ENCODE peak calls at places on chromosomes 13 and 19, in four cellular contexts. P, Z, D and K are unnamed samples.

GRCh38 chr19:1854542-1855039 is 6.3 kb upstream of the REXO1 start:
- DNase-seq in P (no peak), Z (no peak), D (no peak), K (no peak)

GRCh38 chr19:6458695-6459355 is 767 bp downstream of the SLC25A23 start:
- DNase-seq in P (no peak), Z (peak), D (no peak), K (no peak)

GRCh38 chr13:36814465-36814864 is 4.6 kb upstream of the RFXAP start:
- DNase-seq in P (no peak), Z (no peak), D (no peak), K (no peak)

GRCh38 chr13:44354322-44354721 is 19.3 kb upstream of the SERP2 start:
- DNase-seq in P (no peak), Z (no peak), D (no peak), K (no peak)

GRCh38 chr13:46126552-46127171 is 21.8 kb upstream of the CPB2 start:
- DNase-seq in P (peak), Z (peak), D (peak), K (peak)

GRCh38 chr13:59641758-59642157 is 522.0 kb downstream of the DIAPH3 start:
- DNase-seq in P (peak), Z (peak), D (no peak), K (no peak)

GRCh38 chr13:97266328-97266727 is 44.2 kb downstream of the MBNL2 start:
- DNase-seq in P (no peak), Z (no peak), D (no peak), K (no peak)

GRCh38 chr19:38877781-38878574 is at the start of gene RINL:
- DNase-seq in P (no peak), Z (no peak), D (no peak), K (no peak)

GRCh38 chr13:43874512-43875092 is 4.9 kb downstream of the CCDC122 start:
- DNase-seq in P (peak), Z (peak), D (no peak), K (no peak)

GRCh38 chr13:105336706-105337582 is 1198.5 kb downstream of the EFNB2 start:
- DNase-seq in P (peak), Z (peak), D (no peak), K (no peak)

GRCh38 chr13:74158606-74159352 is 24.6 kb upstream of the KLF12 start:
- DNase-seq in P (no peak), Z (no peak), D (no peak), K (no peak)

GRCh38 chr19:48861313-48861712 is 7.1 kb downstream of the PLEKHA4 start:
- DNase-seq in P (no peak), Z (no peak), D (no peak), K (no peak)

GRCh38 chr19:55581145-55581827 is 638 bp upstream of the ZNF579 start:
- DNase-seq in P (no peak), Z (peak), D (no peak), K (no peak)

GRCh38 chr19:40217921-40218890 is at the start of gene TTC9B:
- DNase-seq in P (no peak), Z (peak), D (peak), K (peak)

GRCh38 chr13:109568273-109568900 is 218.0 kb downstream of the IRS2 start:
- DNase-seq in P (no peak), Z (no peak), D (no peak), K (no peak)

GRCh38 chr19:10105241-10106099 is 692 bp upstream of the PPAN start:
- DNase-seq in P (no peak), Z (no peak), D (no peak), K (no peak)

GRCh38 chr19:49567722-49568454 is 12.5 kb downstream of the NOSIP start:
- DNase-seq in P (peak), Z (no peak), D (no peak), K (no peak)

GRCh38 chr13:50635504-50635903 is 208.0 kb downstream of the DLEU7 start:
- DNase-seq in P (peak), Z (no peak), D (no peak), K (no peak)

GRCh38 chr13:113298001-113298945 is 1.2 kb downstream of the LAMP1 start:
- DNase-seq in P (peak), Z (peak), D (no peak), K (no peak)

GRCh38 chr19:35357867-35358573 is at the start of gene FFAR3:
- DNase-seq in P (peak), Z (no peak), D (no peak), K (no peak)

GRCh38 chr19:44702551-44703176 is 3.7 kb downstream of the CEACAM16 start:
- DNase-seq in P (no peak), Z (no peak), D (no peak), K (no peak)

GRCh38 chr19:19447536-19448237 is 42.2 kb downstream of the GATAD2A start:
- DNase-seq in P (peak), Z (no peak), D (no peak), K (no peak)

GRCh38 chr19:30651066-30651465 is 278.9 kb downstream of the ZNF536 start:
- DNase-seq in P (no peak), Z (no peak), D (no peak), K (no peak)

GRCh38 chr19:48512504-48513288 is 1.1 kb upstream of the LMTK3 start:
- DNase-seq in P (no peak), Z (no peak), D (no peak), K (no peak)

GRCh38 chr13:58254961-58255360 is 623.4 kb downstream of the PCDH17 start:
- DNase-seq in P (no peak), Z (no peak), D (no peak), K (no peak)

GRCh38 chr19:42129399-42130253 is 2.6 kb downstream of the POU2F2 start:
- DNase-seq in P (peak), Z (no peak), D (no peak), K (peak)

GRCh38 chr13:21234537-21234936 is 58.1 kb downstream of the MRPL57 start:
- DNase-seq in P (peak), Z (peak), D (no peak), K (no peak)

GRCh38 chr19:36093146-36093662 is 17.7 kb upstream of the OVOL3 start:
- DNase-seq in P (no peak), Z (no peak), D (no peak), K (no peak)

GRCh38 chr13:29294869-29295268 is 300.6 kb downstream of the SLC7A1 start:
- DNase-seq in P (no peak), Z (no peak), D (no peak), K (no peak)

GRCh38 chr13:45292176-45292575 is 48.8 kb downstream of the TPT1 start:
- DNase-seq in P (no peak), Z (peak), D (no peak), K (no peak)

GRCh38 chr13:64553411-64554129 is 2676.6 kb downstream of the PCDH9 start:
- DNase-seq in P (no peak), Z (no peak), D (no peak), K (no peak)

GRCh38 chr19:45629704-45630103 is 9.5 kb downstream of the EML2 start:
- DNase-seq in P (no peak), Z (no peak), D (no peak), K (no peak)

GRCh38 chr19:15124572-15125231 is 17.5 kb downstream of the SYDE1 start:
- DNase-seq in P (no peak), Z (peak), D (no peak), K (no peak)

GRCh38 chr19:34269968-34270621 is 15.7 kb downstream of the GARRE1 start:
- DNase-seq in P (peak), Z (peak), D (no peak), K (no peak)

GRCh38 chr13:112742583-112742982 is 52.7 kb downstream of the ATP11A start:
- DNase-seq in P (no peak), Z (no peak), D (no peak), K (no peak)

GRCh38 chr13:98890920-98891319 is 86.9 kb downstream of the DOCK9 start:
- DNase-seq in P (no peak), Z (no peak), D (no peak), K (no peak)

GRCh38 chr19:389935-390289 is 19.0 kb downstream of the C2CD4C start:
- DNase-seq in P (no peak), Z (no peak), D (no peak), K (no peak)

GRCh38 chr13:70505809-70506208 is 397.6 kb upstream of the KLHL1 start:
- DNase-seq in P (no peak), Z (no peak), D (no peak), K (no peak)

GRCh38 chr19:10389863-10390262 is 9.5 kb upstream of the TYK2 start:
- DNase-seq in P (no peak), Z (peak), D (no peak), K (no peak)